ENCODE peak calls at places on chromosome 20, in nine cellular contexts. One of them, this sample, is unnamed.

GRCh38 chr20:10856237-10856636 is 182.4 kb upstream of the JAG1 start:
- DNase-seq in DMS53: no peak
- DNase-seq in fibroblast of mammary gland: peak; percentile 48
- DNase-seq in NCI-H774: no peak
- DNase-seq in dorsolateral prefrontal cortex: no peak
- DNase-seq in stimulated activated naive CD8-positive, alpha-beta T cell treated with anti-CD3 and anti-CD28 coated beads, Interleukin-15, Interleukin-2, amounts not matched to agents 100 U/mL and 50 U/mL, for 24 hours: no peak
- DNase-seq in ELF-1: no peak
- DNase-seq in HEK293T: no peak
- DNase-seq in breast epithelium: no peak
- DNase-seq in this sample: no peak

GRCh38 chr20:61488030-61488429 is 236.0 kb downstream of the CDH4 start:
- DNase-seq in DMS53: no peak
- DNase-seq in fibroblast of mammary gland: no peak
- DNase-seq in NCI-H774: no peak
- DNase-seq in dorsolateral prefrontal cortex: no peak
- DNase-seq in stimulated activated naive CD8-positive, alpha-beta T cell treated with anti-CD3 and anti-CD28 coated beads, Interleukin-15, Interleukin-2, amounts not matched to agents 100 U/mL and 50 U/mL, for 24 hours: no peak
- DNase-seq in ELF-1: no peak
- DNase-seq in HEK293T: no peak
- DNase-seq in breast epithelium: no peak
- DNase-seq in this sample: no peak

GRCh38 chr20:22848364-22848763 is 186.7 kb upstream of the SSTR4 start:
- DNase-seq in DMS53: no peak
- DNase-seq in fibroblast of mammary gland: no peak
- DNase-seq in NCI-H774: no peak
- DNase-seq in dorsolateral prefrontal cortex: no peak
- DNase-seq in stimulated activated naive CD8-positive, alpha-beta T cell treated with anti-CD3 and anti-CD28 coated beads, Interleukin-15, Interleukin-2, amounts not matched to agents 100 U/mL and 50 U/mL, for 24 hours: no peak
- DNase-seq in ELF-1: no peak
- DNase-seq in HEK293T: no peak
- DNase-seq in breast epithelium: no peak
- DNase-seq in this sample: no peak

GRCh38 chr20:8305449-8305978 is 173.4 kb downstream of the PLCB1 start:
- DNase-seq in DMS53: peak; percentile 88
- DNase-seq in fibroblast of mammary gland: peak; percentile 49
- DNase-seq in NCI-H774: peak; percentile 9
- DNase-seq in dorsolateral prefrontal cortex: no peak
- DNase-seq in stimulated activated naive CD8-positive, alpha-beta T cell treated with anti-CD3 and anti-CD28 coated beads, Interleukin-15, Interleukin-2, amounts not matched to agents 100 U/mL and 50 U/mL, for 24 hours: peak; percentile 72
- DNase-seq in ELF-1: peak; percentile 68
- DNase-seq in HEK293T: peak; percentile 63
- DNase-seq in breast epithelium: no peak
- DNase-seq in this sample: peak; percentile 62

GRCh38 chr20:5482791-5483190 is 166.0 kb upstream of the PROKR2 start:
- DNase-seq in DMS53: peak; percentile 14
- DNase-seq in fibroblast of mammary gland: peak; percentile 63
- DNase-seq in NCI-H774: peak; percentile 25
- DNase-seq in dorsolateral prefrontal cortex: no peak
- DNase-seq in stimulated activated naive CD8-positive, alpha-beta T cell treated with anti-CD3 and anti-CD28 coated beads, Interleukin-15, Interleukin-2, amounts not matched to agents 100 U/mL and 50 U/mL, for 24 hours: no peak
- DNase-seq in ELF-1: no peak
- DNase-seq in HEK293T: no peak
- DNase-seq in breast epithelium: no peak
- DNase-seq in this sample: peak; percentile 33

GRCh38 chr20:45987108-45987780 is 15.2 kb upstream of the ZNF335 start:
- DNase-seq in DMS53: peak; percentile 86
- DNase-seq in fibroblast of mammary gland: peak; percentile 53
- DNase-seq in NCI-H774: peak; percentile 45
- DNase-seq in dorsolateral prefrontal cortex: peak; percentile 64
- DNase-seq in stimulated activated naive CD8-positive, alpha-beta T cell treated with anti-CD3 and anti-CD28 coated beads, Interleukin-15, Interleukin-2, amounts not matched to agents 100 U/mL and 50 U/mL, for 24 hours: peak; percentile 87
- DNase-seq in ELF-1: peak; percentile 94
- DNase-seq in HEK293T: peak; percentile 85
- DNase-seq in breast epithelium: peak; percentile 70
- DNase-seq in this sample: no peak

GRCh38 chr20:15654208-15654649 is 919.0 kb downstream of the KIF16B start:
- DNase-seq in DMS53: peak; percentile 82
- DNase-seq in fibroblast of mammary gland: peak; percentile 52
- DNase-seq in NCI-H774: peak; percentile 37
- DNase-seq in dorsolateral prefrontal cortex: no peak
- DNase-seq in stimulated activated naive CD8-positive, alpha-beta T cell treated with anti-CD3 and anti-CD28 coated beads, Interleukin-15, Interleukin-2, amounts not matched to agents 100 U/mL and 50 U/mL, for 24 hours: no peak
- DNase-seq in ELF-1: peak; percentile 90
- DNase-seq in HEK293T: peak; percentile 59
- DNase-seq in breast epithelium: no peak
- DNase-seq in this sample: no peak

GRCh38 chr20:63089051-63089907 is 82.5 kb upstream of the BHLHE23 start:
- DNase-seq in DMS53: no peak
- DNase-seq in fibroblast of mammary gland: no peak
- DNase-seq in NCI-H774: no peak
- DNase-seq in dorsolateral prefrontal cortex: peak; percentile 16
- DNase-seq in stimulated activated naive CD8-positive, alpha-beta T cell treated with anti-CD3 and anti-CD28 coated beads, Interleukin-15, Interleukin-2, amounts not matched to agents 100 U/mL and 50 U/mL, for 24 hours: peak; percentile 1
- DNase-seq in ELF-1: no peak
- DNase-seq in HEK293T: no peak
- DNase-seq in breast epithelium: peak; percentile 50
- DNase-seq in this sample: no peak

GRCh38 chr20:2820084-2820895 is 4.1 kb downstream of the TMEM239 start:
- DNase-seq in DMS53: no peak
- DNase-seq in fibroblast of mammary gland: peak; percentile 11
- DNase-seq in NCI-H774: no peak
- DNase-seq in dorsolateral prefrontal cortex: no peak
- DNase-seq in stimulated activated naive CD8-positive, alpha-beta T cell treated with anti-CD3 and anti-CD28 coated beads, Interleukin-15, Interleukin-2, amounts not matched to agents 100 U/mL and 50 U/mL, for 24 hours: no peak
- DNase-seq in ELF-1: peak; percentile 82
- DNase-seq in HEK293T: peak; percentile 47
- DNase-seq in breast epithelium: no peak
- DNase-seq in this sample: no peak

GRCh38 chr20:25676164-25676809 is 20.4 kb downstream of the ZNF337 start:
- DNase-seq in DMS53: no peak
- DNase-seq in fibroblast of mammary gland: peak; percentile 79
- DNase-seq in NCI-H774: no peak
- DNase-seq in dorsolateral prefrontal cortex: no peak
- DNase-seq in stimulated activated naive CD8-positive, alpha-beta T cell treated with anti-CD3 and anti-CD28 coated beads, Interleukin-15, Interleukin-2, amounts not matched to agents 100 U/mL and 50 U/mL, for 24 hours: no peak
- DNase-seq in ELF-1: no peak
- DNase-seq in HEK293T: no peak
- DNase-seq in breast epithelium: no peak
- DNase-seq in this sample: no peak

GRCh38 chr20:19710336-19710721 is 47.7 kb upstream of the RIN2 start:
- DNase-seq in DMS53: no peak
- DNase-seq in fibroblast of mammary gland: peak; percentile 10
- DNase-seq in NCI-H774: no peak
- DNase-seq in dorsolateral prefrontal cortex: no peak
- DNase-seq in stimulated activated naive CD8-positive, alpha-beta T cell treated with anti-CD3 and anti-CD28 coated beads, Interleukin-15, Interleukin-2, amounts not matched to agents 100 U/mL and 50 U/mL, for 24 hours: no peak
- DNase-seq in ELF-1: no peak
- DNase-seq in HEK293T: no peak
- DNase-seq in breast epithelium: no peak
- DNase-seq in this sample: peak; percentile 22

GRCh38 chr20:7136886-7137285 is 369.4 kb downstream of the BMP2 start:
- DNase-seq in DMS53: no peak
- DNase-seq in fibroblast of mammary gland: no peak
- DNase-seq in NCI-H774: no peak
- DNase-seq in dorsolateral prefrontal cortex: no peak
- DNase-seq in stimulated activated naive CD8-positive, alpha-beta T cell treated with anti-CD3 and anti-CD28 coated beads, Interleukin-15, Interleukin-2, amounts not matched to agents 100 U/mL and 50 U/mL, for 24 hours: no peak
- DNase-seq in ELF-1: no peak
- DNase-seq in HEK293T: no peak
- DNase-seq in breast epithelium: no peak
- DNase-seq in this sample: no peak

GRCh38 chr20:51950926-51951325 is 148.6 kb upstream of the SALL4 start:
- DNase-seq in DMS53: no peak
- DNase-seq in fibroblast of mammary gland: no peak
- DNase-seq in NCI-H774: no peak
- DNase-seq in dorsolateral prefrontal cortex: no peak
- DNase-seq in stimulated activated naive CD8-positive, alpha-beta T cell treated with anti-CD3 and anti-CD28 coated beads, Interleukin-15, Interleukin-2, amounts not matched to agents 100 U/mL and 50 U/mL, for 24 hours: no peak
- DNase-seq in ELF-1: no peak
- DNase-seq in HEK293T: no peak
- DNase-seq in breast epithelium: no peak
- DNase-seq in this sample: no peak

GRCh38 chr20:2544211-2544610 is 7.8 kb downstream of the TMC2 start:
- DNase-seq in DMS53: no peak
- DNase-seq in fibroblast of mammary gland: peak; percentile 19
- DNase-seq in NCI-H774: no peak
- DNase-seq in dorsolateral prefrontal cortex: no peak
- DNase-seq in stimulated activated naive CD8-positive, alpha-beta T cell treated with anti-CD3 and anti-CD28 coated beads, Interleukin-15, Interleukin-2, amounts not matched to agents 100 U/mL and 50 U/mL, for 24 hours: no peak
- DNase-seq in ELF-1: no peak
- DNase-seq in HEK293T: no peak
- DNase-seq in breast epithelium: no peak
- DNase-seq in this sample: no peak

GRCh38 chr20:46179811-46180326 is 61.8 kb downstream of the CD40 start:
- DNase-seq in DMS53: no peak
- DNase-seq in fibroblast of mammary gland: no peak
- DNase-seq in NCI-H774: no peak
- DNase-seq in dorsolateral prefrontal cortex: no peak
- DNase-seq in stimulated activated naive CD8-positive, alpha-beta T cell treated with anti-CD3 and anti-CD28 coated beads, Interleukin-15, Interleukin-2, amounts not matched to agents 100 U/mL and 50 U/mL, for 24 hours: no peak
- DNase-seq in ELF-1: no peak
- DNase-seq in HEK293T: no peak
- DNase-seq in breast epithelium: no peak
- DNase-seq in this sample: no peak

This sample was measured in ascending aorta.